ENCODE peak calls at places on chromosomes 1 and 21, in four cellular contexts. One of them, this sample, is unnamed.

GRCh38 chr1:91513160-91513559 is 12.5 kb downstream of the CDC7 start:
- DNase-seq in IMR-90: peak
- DNase-seq in GM12878: no peak
- DNase-seq in K562: no peak
- DNase-seq in this sample: peak

GRCh38 chr1:237012789-237013383 is 8.6 kb upstream of the MT1HL1 start:
- DNase-seq in IMR-90: no peak
- DNase-seq in GM12878: no peak
- DNase-seq in K562: peak
- DNase-seq in this sample: no peak

GRCh38 chr1:30111431-30111830 is 612.0 kb downstream of the MATN1 start:
- DNase-seq in IMR-90: peak
- DNase-seq in GM12878: no peak
- DNase-seq in K562: peak
- DNase-seq in this sample: peak

GRCh38 chr1:15279576-15280230 is 32.7 kb downstream of the FHAD1 start:
- DNase-seq in IMR-90: no peak
- DNase-seq in GM12878: no peak
- DNase-seq in K562: peak
- DNase-seq in this sample: no peak

GRCh38 chr1:193520472-193520871 is 334.1 kb upstream of the B3GALT2 start:
- DNase-seq in IMR-90: no peak
- DNase-seq in GM12878: no peak
- DNase-seq in K562: no peak
- DNase-seq in this sample: no peak

GRCh38 chr21:35053356-35054096 is 4.4 kb upstream of the RUNX1 start:
- DNase-seq in IMR-90: no peak
- DNase-seq in GM12878: no peak
- DNase-seq in K562: no peak
- DNase-seq in this sample: no peak

GRCh38 chr1:23473037-23473800 is 10.8 kb downstream of the ASAP3 start:
- DNase-seq in IMR-90: peak
- DNase-seq in GM12878: no peak
- DNase-seq in K562: no peak
- DNase-seq in this sample: no peak

GRCh38 chr1:47388548-47389238 is 27.4 kb upstream of the FOXE3 start:
- DNase-seq in IMR-90: peak
- DNase-seq in GM12878: no peak
- DNase-seq in K562: peak
- DNase-seq in this sample: peak

GRCh38 chr1:64744492-64745180 is at the start of gene RAVER2:
- DNase-seq in IMR-90: peak
- DNase-seq in GM12878: no peak
- DNase-seq in K562: peak
- DNase-seq in this sample: peak

GRCh38 chr1:156664949-156665411 is 12.2 kb downstream of the NES start:
- DNase-seq in IMR-90: no peak
- DNase-seq in GM12878: no peak
- DNase-seq in K562: peak
- DNase-seq in this sample: no peak

GRCh38 chr1:205287723-205288122 is 33.8 kb downstream of the NUAK2 start:
- DNase-seq in IMR-90: no peak
- DNase-seq in GM12878: no peak
- DNase-seq in K562: no peak
- DNase-seq in this sample: no peak

GRCh38 chr21:45297329-45297728 is 9.6 kb upstream of the POFUT2 start:
- DNase-seq in IMR-90: no peak
- DNase-seq in GM12878: no peak
- DNase-seq in K562: no peak
- DNase-seq in this sample: no peak

GRCh38 chr1:51313268-51313852 is 17.0 kb downstream of the TTC39A start:
- DNase-seq in IMR-90: no peak
- DNase-seq in GM12878: no peak
- DNase-seq in K562: peak
- DNase-seq in this sample: peak

GRCh38 chr1:157042852-157043251 is 2.7 kb downstream of the ARHGEF11 start:
- DNase-seq in IMR-90: no peak
- DNase-seq in GM12878: no peak
- DNase-seq in K562: no peak
- DNase-seq in this sample: no peak

GRCh38 chr21:14737922-14738321 is 191.8 kb upstream of the SAMSN1 start:
- DNase-seq in IMR-90: peak
- DNase-seq in GM12878: no peak
- DNase-seq in K562: no peak
- DNase-seq in this sample: peak

GRCh38 chr1:246329900-246330299 is 177.2 kb downstream of the SMYD3 start:
- DNase-seq in IMR-90: no peak
- DNase-seq in GM12878: peak
- DNase-seq in K562: no peak
- DNase-seq in this sample: no peak

GRCh38 chr1:70044832-70045231 is 160.5 kb downstream of the LRRC40 start:
- DNase-seq in IMR-90: peak
- DNase-seq in GM12878: no peak
- DNase-seq in K562: no peak
- DNase-seq in this sample: peak

GRCh38 chr1:1075148-1075935 is 1.2 kb upstream of the RNF223 start:
- DNase-seq in IMR-90: no peak
- DNase-seq in GM12878: no peak
- DNase-seq in K562: peak
- DNase-seq in this sample: no peak

GRCh38 chr1:208058212-208059155 is 147.6 kb upstream of the CD34 start:
- DNase-seq in IMR-90: no peak
- DNase-seq in GM12878: no peak
- DNase-seq in K562: no peak
- DNase-seq in this sample: no peak

GRCh38 chr1:46554236-46555080 is 3.0 kb upstream of the KNCN start:
- DNase-seq in IMR-90: no peak
- DNase-seq in GM12878: no peak
- DNase-seq in K562: no peak
- DNase-seq in this sample: no peak

GRCh38 chr1:227763246-227764018 is 28.2 kb downstream of the SNAP47 start:
- DNase-seq in IMR-90: no peak
- DNase-seq in GM12878: no peak
- DNase-seq in K562: no peak
- DNase-seq in this sample: no peak
- H3K27ac ChIP-seq in IMR-90: no peak
- H3K27ac ChIP-seq in GM12878: no peak
- H3K27ac ChIP-seq in K562: no peak
- H3K27ac ChIP-seq in this sample: no peak

GRCh38 chr21:42360317-42360716 is 6.0 kb downstream of the TFF1 start:
- DNase-seq in IMR-90: no peak
- DNase-seq in GM12878: no peak
- DNase-seq in K562: no peak
- DNase-seq in this sample: no peak
- TF ChIP-seq FOS in IMR-90: no peak
- TF ChIP-seq FOS in GM12878: no peak
- TF ChIP-seq FOS in K562: no peak
- TF ChIP-seq FOS in this sample: no peak

GRCh38 chr1:201849372-201850052 is 20.6 kb downstream of the IPO9 start:
- DNase-seq in IMR-90: no peak
- DNase-seq in GM12878: no peak
- DNase-seq in K562: no peak
- DNase-seq in this sample: no peak

GRCh38 chr1:201848230-201848629 is 19.3 kb downstream of the IPO9 start:
- DNase-seq in IMR-90: no peak
- DNase-seq in GM12878: no peak
- DNase-seq in K562: no peak
- DNase-seq in this sample: no peak

GRCh38 chr1:201851949-201852348 is 23.0 kb downstream of the IPO9 start:
- DNase-seq in IMR-90: no peak
- DNase-seq in GM12878: no peak
- DNase-seq in K562: no peak
- DNase-seq in this sample: no peak

GRCh38 chr1:201847150-201847549 is 18.2 kb downstream of the IPO9 start:
- DNase-seq in IMR-90: no peak
- DNase-seq in GM12878: no peak
- DNase-seq in K562: no peak
- DNase-seq in this sample: no peak

GRCh38 chr1:201850053-201850397 is 21.1 kb downstream of the IPO9 start:
- DNase-seq in IMR-90: peak
- DNase-seq in GM12878: no peak
- DNase-seq in K562: no peak
- DNase-seq in this sample: peak
- H3K27ac ChIP-seq in IMR-90: peak
- H3K27ac ChIP-seq in GM12878: no peak
- H3K27ac ChIP-seq in K562: no peak
- H3K27ac ChIP-seq in this sample: peak

GRCh38 chr1:32874860-32875793 is 4.4 kb upstream of the FNDC5 start:
- DNase-seq in IMR-90: no peak
- DNase-seq in GM12878: no peak
- DNase-seq in K562: no peak
- DNase-seq in this sample: no peak

GRCh38 chr1:32876341-32877210 is 5.9 kb upstream of the FNDC5 start:
- DNase-seq in IMR-90: no peak
- DNase-seq in GM12878: no peak
- DNase-seq in K562: peak
- DNase-seq in this sample: peak

GRCh38 chr1:32878637-32879041 is 7.7 kb upstream of the HPCA start:
- DNase-seq in IMR-90: no peak
- DNase-seq in GM12878: no peak
- DNase-seq in K562: peak
- DNase-seq in this sample: no peak

GRCh38 chr1:32878183-32878582 is 7.5 kb upstream of the FNDC5 start:
- DNase-seq in IMR-90: peak
- DNase-seq in GM12878: no peak
- DNase-seq in K562: peak
- DNase-seq in this sample: no peak

GRCh38 chr1:32877211-32878110 is 6.7 kb upstream of the FNDC5 start:
- DNase-seq in IMR-90: no peak
- DNase-seq in GM12878: no peak
- DNase-seq in K562: no peak
- DNase-seq in this sample: no peak
- TF ChIP-seq FOS in IMR-90: no peak
- TF ChIP-seq FOS in GM12878: no peak
- TF ChIP-seq FOS in K562: no peak
- TF ChIP-seq FOS in this sample: no peak

DNA sequence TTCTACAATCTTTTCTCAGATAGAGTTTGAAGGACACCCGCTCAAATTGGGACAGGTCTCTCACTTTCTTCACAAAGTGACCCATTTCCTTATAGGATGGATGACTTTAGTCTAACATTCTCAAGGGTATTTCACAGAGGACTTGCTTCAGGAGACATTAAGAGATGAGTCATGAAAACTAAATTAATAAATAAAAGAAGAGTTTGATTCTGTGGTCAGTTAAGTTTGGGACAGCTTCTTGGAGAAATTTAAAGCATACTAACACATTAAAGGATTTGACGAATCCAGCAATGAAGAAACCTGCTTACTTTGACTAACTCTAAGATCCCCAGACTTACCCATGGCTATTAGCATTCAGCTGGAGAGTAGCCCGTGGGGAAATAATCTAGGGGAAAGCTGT is 95.6 kb upstream of the RAB3GAP2 start:
- DNase-seq in IMR-90: no peak
- DNase-seq in GM12878: no peak
- DNase-seq in K562: no peak
- DNase-seq in this sample: no peak
- H3K27ac ChIP-seq in IMR-90: no peak
- H3K27ac ChIP-seq in GM12878: no peak
- H3K27ac ChIP-seq in K562: no peak
- H3K27ac ChIP-seq in this sample: no peak

GRCh38 chr1:22139817-22140216 is 3.1 kb downstream of the WNT4 start:
- DNase-seq in IMR-90: no peak
- DNase-seq in GM12878: no peak
- DNase-seq in K562: no peak
- DNase-seq in this sample: no peak

GRCh38 chr1:22137006-22137720 is 5.7 kb downstream of the WNT4 start:
- DNase-seq in IMR-90: peak
- DNase-seq in GM12878: no peak
- DNase-seq in K562: no peak
- DNase-seq in this sample: no peak

GRCh38 chr1:22140681-22141080 is 2.2 kb downstream of the WNT4 start:
- DNase-seq in IMR-90: no peak
- DNase-seq in GM12878: no peak
- DNase-seq in K562: no peak
- DNase-seq in this sample: no peak

GRCh38 chr1:22141493-22141892 is 1.4 kb downstream of the WNT4 start:
- DNase-seq in IMR-90: no peak
- DNase-seq in GM12878: no peak
- DNase-seq in K562: no peak
- DNase-seq in this sample: no peak

GRCh38 chr1:22139066-22139594 is 3.8 kb downstream of the WNT4 start:
- DNase-seq in IMR-90: no peak
- DNase-seq in GM12878: no peak
- DNase-seq in K562: no peak
- DNase-seq in this sample: no peak
- TF ChIP-seq FOS in IMR-90: no peak
- TF ChIP-seq FOS in GM12878: no peak
- TF ChIP-seq FOS in K562: no peak
- TF ChIP-seq FOS in this sample: no peak

DNA sequence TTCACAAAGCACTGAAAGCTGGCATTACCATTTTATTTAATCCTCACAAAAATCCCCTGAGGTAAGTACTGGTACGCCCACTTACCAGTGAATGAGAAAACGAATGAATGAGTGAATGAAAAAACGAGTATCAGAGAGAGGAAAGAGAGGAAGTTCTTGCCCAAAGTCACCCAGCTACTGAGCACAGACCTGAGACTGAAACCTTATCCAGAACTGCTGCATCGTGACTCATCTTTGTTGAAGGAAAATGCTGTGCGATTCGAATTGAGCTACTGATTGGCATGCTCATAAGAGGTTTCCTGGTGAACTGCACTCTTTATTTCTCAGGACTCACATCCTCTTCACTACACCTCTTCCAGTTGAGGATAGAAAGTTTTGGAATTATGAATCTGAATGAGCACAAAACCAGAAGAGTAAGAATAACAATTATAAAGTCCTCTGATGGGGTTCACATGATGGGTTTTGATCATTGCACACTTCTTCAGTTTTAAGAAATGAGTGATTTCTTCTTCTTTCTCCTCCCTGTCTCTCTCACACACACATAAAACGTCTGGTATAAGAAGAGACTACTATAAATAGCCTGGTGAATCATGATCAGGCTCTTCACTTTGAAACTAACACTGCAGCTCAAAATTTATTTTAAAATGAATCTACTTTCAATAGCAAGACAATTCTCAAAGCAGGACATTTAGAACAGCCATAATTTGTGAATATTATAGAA is 32.1 kb downstream of the IL12RB2 start:
- DNase-seq in IMR-90: peak
- DNase-seq in GM12878: peak
- DNase-seq in K562: peak
- DNase-seq in this sample: no peak
- H3K27ac ChIP-seq in IMR-90: no peak
- H3K27ac ChIP-seq in GM12878: peak
- H3K27ac ChIP-seq in K562: no peak
- H3K27ac ChIP-seq in this sample: no peak

GRCh38 chr1:40392206-40392605 is 18.7 kb downstream of the SMAP2 start:
- DNase-seq in IMR-90: peak
- DNase-seq in GM12878: no peak
- DNase-seq in K562: no peak
- DNase-seq in this sample: no peak
- TF ChIP-seq FOS in IMR-90: peak
- TF ChIP-seq FOS in GM12878: no peak
- TF ChIP-seq FOS in K562: no peak
- TF ChIP-seq FOS in this sample: no peak